ENCODE peak calls at places on chromosomes 3 and 15, in eight cellular contexts. V, C, D, B, N, F, P and M are unnamed samples.

GRCh38 chr3:53056442-53056841 is 10.6 kb upstream of the SFMBT1 start:
- DNase-seq in V (no peak), C (no peak), D (no peak), B (no peak), N (peak), F (peak), P (no peak), M (no peak)

GRCh38 chr3:24264748-24265158 is 229.9 kb downstream of the THRB start:
- DNase-seq in V (no peak), C (peak), D (no peak), B (no peak), N (peak), F (peak), P (peak), M (peak)

GRCh38 chr15:77312523-77312922 is 107.4 kb downstream of the PEAK1 start:
- DNase-seq in V (no peak), C (no peak), D (no peak), B (no peak), N (peak), F (no peak), P (no peak), M (no peak)

GRCh38 chr3:53616971-53617892 is 122.8 kb downstream of the CACNA1D start:
- DNase-seq in V (no peak), C (no peak), D (no peak), B (no peak), N (peak), F (no peak), P (peak), M (no peak)

GRCh38 chr3:126351771-126352475 is 5.3 kb downstream of the KLF15 start:
- DNase-seq in V (no peak), C (no peak), D (no peak), B (no peak), N (no peak), F (no peak), P (no peak), M (no peak)

GRCh38 chr15:66563566-66564110 is 2.2 kb downstream of the LCTL start:
- DNase-seq in V (no peak), C (no peak), D (no peak), B (no peak), N (no peak), F (no peak), P (no peak), M (no peak)

GRCh38 chr3:130963878-130964277 is 62.7 kb downstream of the ASTE1 start:
- DNase-seq in V (no peak), C (peak), D (peak), B (no peak), N (peak), F (peak), P (no peak), M (peak)

GRCh38 chr3:186823391-186823790 is 17.1 kb upstream of the RFC4 start:
- DNase-seq in V (no peak), C (no peak), D (no peak), B (no peak), N (peak), F (peak), P (no peak), M (no peak)

GRCh38 chr15:81157195-81157938 is 23.3 kb downstream of the CFAP161 start:
- DNase-seq in V (no peak), C (no peak), D (no peak), B (no peak), N (no peak), F (no peak), P (no peak), M (no peak)

GRCh38 chr15:101537681-101538080 is 48.2 kb upstream of the PCSK6 start:
- DNase-seq in V (no peak), C (no peak), D (no peak), B (no peak), N (no peak), F (no peak), P (no peak), M (peak)

GRCh38 chr15:68820205-68820588 is 498 bp downstream of the ANP32A start:
- DNase-seq in V (no peak), C (no peak), D (no peak), B (peak), N (peak), F (peak), P (peak), M (peak)

GRCh38 chr15:36879568-36880225 is 220.7 kb downstream of the MEIS2 start:
- DNase-seq in V (no peak), C (no peak), D (no peak), B (no peak), N (no peak), F (no peak), P (no peak), M (no peak)

GRCh38 chr3:189710620-189711388 is 79.6 kb downstream of the TP63 start:
- DNase-seq in V (no peak), C (no peak), D (peak), B (no peak), N (peak), F (peak), P (peak), M (no peak)

GRCh38 chr15:73991726-73992593 is at the start of gene STOML1:
- DNase-seq in V (peak), C (peak), D (peak), B (peak), N (peak), F (peak), P (peak), M (peak)

GRCh38 chr3:66747688-66748087 is 246.9 kb upstream of the LRIG1 start:
- DNase-seq in V (no peak), C (no peak), D (no peak), B (no peak), N (no peak), F (no peak), P (no peak), M (no peak)

GRCh38 chr3:56323986-56324420 is 144.3 kb downstream of the ERC2 start:
- DNase-seq in V (no peak), C (no peak), D (no peak), B (no peak), N (peak), F (peak), P (no peak), M (no peak)

GRCh38 chr15:45097466-45097865 is 16.5 kb downstream of the DUOX2 start:
- DNase-seq in V (no peak), C (no peak), D (no peak), B (no peak), N (no peak), F (no peak), P (no peak), M (no peak)

GRCh38 chr3:169847896-169848295 is 21.8 kb downstream of the LRRC31 start:
- DNase-seq in V (no peak), C (no peak), D (no peak), B (no peak), N (no peak), F (no peak), P (peak), M (no peak)

GRCh38 chr3:128878556-128879124 is 780 bp upstream of the ACAD9 start:
- DNase-seq in V (peak), C (no peak), D (peak), B (peak), N (peak), F (peak), P (peak), M (peak)

GRCh38 chr3:146554168-146554760 is 9.9 kb upstream of the PLSCR1 start:
- DNase-seq in V (no peak), C (no peak), D (no peak), B (no peak), N (no peak), F (no peak), P (no peak), M (no peak)

GRCh38 chr3:188915137-188915536 is 256.6 kb upstream of the TPRG1 start:
- DNase-seq in V (no peak), C (no peak), D (no peak), B (no peak), N (no peak), F (no peak), P (no peak), M (no peak)

GRCh38 chr3:169624533-169624972 is 39.0 kb downstream of the MECOM start:
- DNase-seq in V (no peak), C (no peak), D (no peak), B (no peak), N (no peak), F (no peak), P (peak), M (no peak)

GRCh38 chr3:176490357-176490756 is 706.9 kb downstream of the TBL1XR1 start:
- DNase-seq in V (no peak), C (no peak), D (no peak), B (no peak), N (no peak), F (no peak), P (no peak), M (no peak)